ENCODE peak calls at places on chromosome 1, in five cellular contexts. K is WTC11; V is left kidney; W is T-helper 2 cell treated with Interferon-gamma antibody and Interleukin-4, amounts not matched to agents 5 μg/mL and 100 μg/mL, for 36 hours; P is Jurkat, Clone E6-1. G is an unnamed sample.
A peak's percentile ranks its signal among the peaks of the same experiment; 100 is the strongest.

GRCh38 chr1:226991920-226992319 is 51.8 kb downstream of the COQ8A start:
- DNase-seq in K (no peak), V (no peak), W (no peak), P (no peak), G (no peak)

GRCh38 chr1:96365076-96365475 is 356.5 kb upstream of the PTBP2 start:
- DNase-seq in K (no peak), V (peak; percentile 39), W (no peak), P (no peak), G (no peak)

GRCh38 chr1:156477526-156478249 is 22.9 kb downstream of the MEF2D start:
- DNase-seq in K (no peak), V (no peak), W (no peak), P (no peak), G (no peak)

GRCh38 chr1:150551784-150552691 is 2.8 kb downstream of the ADAMTSL4 start:
- DNase-seq in K (no peak), V (peak; percentile 82), W (no peak), P (no peak), G (peak; percentile 95)

GRCh38 chr1:54542120-54542961 is 5.7 kb upstream of the ACOT11 start:
- DNase-seq in K (peak; percentile 86), V (peak; percentile 92), W (peak; percentile 78), P (peak; percentile 62), G (peak; percentile 7)

GRCh38 chr1:2517966-2518365 is 8.4 kb downstream of the PANK4 start:
- DNase-seq in K (no peak), V (no peak), W (no peak), P (no peak), G (no peak)

GRCh38 chr1:195709821-195710220 is 898.4 kb downstream of the KCNT2 start:
- DNase-seq in K (no peak), V (no peak), W (no peak), P (no peak), G (no peak)

GRCh38 chr1:172246521-172247390 is 173.7 kb upstream of the C1orf105 start:
- DNase-seq in K (no peak), V (no peak), W (no peak), P (no peak), G (peak; percentile 68)

GRCh38 chr1:230861970-230862595 is 6.2 kb downstream of the C1orf198 start:
- DNase-seq in K (no peak), V (no peak), W (no peak), P (no peak), G (peak; percentile 82)

GRCh38 chr1:152392909-152393308 is 21.2 kb downstream of the CRNN start:
- DNase-seq in K (no peak), V (no peak), W (no peak), P (peak; percentile 99), G (no peak)